ENCODE peak calls at places on chromosomes 12 and 14, in ten cellular contexts. T is GM23338, H is HFF-Myc, C is fibroblast of mammary gland, M is NB4, W is psoas muscle, E is IMR-90, J is choroid plexus epithelial cell, O is endodermal cell, Q is DND-41. V is an unnamed sample.

GRCh38 chr12:24268663-24269186 is 319.3 kb upstream of the SOX5 start:
- DNase-seq in J (no peak), C (no peak), M (no peak), T (no peak), O (no peak), W (no peak), H (no peak), Q (no peak), E (no peak), V (no peak)

GRCh38 chr12:75709474-75709873 is 198.1 kb upstream of the KRR1 start:
- DNase-seq in C (no peak), H (no peak), W (no peak), T (no peak), M (no peak), J (no peak), Q (no peak), O (no peak), E (no peak), V (no peak)

GRCh38 chr14:100103261-100104005 is 38.2 kb downstream of the EVL start:
- DNase-seq in J (peak), O (no peak), E (peak), H (no peak), W (no peak), Q (no peak), M (no peak), C (peak), T (no peak), V (no peak)

GRCh38 chr12:4148418-4149056 is 125.0 kb upstream of the CCND2 start:
- DNase-seq in M (no peak), E (no peak), J (no peak), O (peak), C (no peak), W (peak), Q (peak), T (no peak), H (no peak), V (no peak)

GRCh38 chr14:35221462-35221861 is 70.7 kb upstream of the PSMA6 start:
- DNase-seq in W (no peak), J (peak), H (no peak), C (peak), O (no peak), T (no peak), E (peak), M (no peak), Q (no peak), V (no peak)

GRCh38 chr12:68844788-68845695 is 37.1 kb downstream of the MDM2 start:
- DNase-seq in T (no peak), E (no peak), J (no peak), W (no peak), H (no peak), O (no peak), M (no peak), C (no peak), Q (no peak), V (no peak)

GRCh38 chr12:50224026-50224692 is 57.0 kb upstream of the CERS5 start:
- DNase-seq in O (peak), H (no peak), Q (no peak), T (peak), M (peak), W (no peak), J (no peak), E (peak), C (no peak), V (no peak)

GRCh38 chr12:114668151-114668891 is 15.7 kb downstream of the TBX3 start:
- DNase-seq in M (peak), E (peak), J (peak), T (peak), C (peak), O (peak), Q (no peak), H (no peak), W (peak), V (no peak)

GRCh38 chr12:76080017-76080728 is 4.3 kb downstream of the NAP1L1 start:
- DNase-seq in M (no peak), T (no peak), Q (no peak), J (no peak), O (no peak), C (no peak), H (no peak), W (no peak), E (peak), V (no peak)

GRCh38 chr12:59444932-59445331 is 150.9 kb upstream of the SLC16A7 start:
- DNase-seq in Q (no peak), C (peak), W (no peak), E (peak), M (peak), J (peak), H (no peak), O (peak), T (no peak), V (no peak)

GRCh38 chr12:90510948-90511347 is 444.0 kb downstream of the CCER1 start:
- DNase-seq in J (peak), W (no peak), M (no peak), E (peak), H (no peak), C (peak), Q (no peak), O (no peak), T (no peak), V (no peak)

GRCh38 chr12:110853856-110854255 is 7.1 kb downstream of the CCDC63 start:
- DNase-seq in C (no peak), M (no peak), Q (no peak), T (peak), E (no peak), O (peak), H (no peak), J (peak), W (no peak), V (no peak)

GRCh38 chr12:42282301-42282700 is 43.6 kb downstream of the ZCRB1 start:
- DNase-seq in H (no peak), O (no peak), C (no peak), Q (no peak), J (no peak), W (no peak), M (no peak), T (no peak), E (no peak), V (no peak)

GRCh38 chr12:75289678-75290200 is 40.4 kb downstream of the CAPS2 start:
- DNase-seq in J (peak), E (peak), W (no peak), M (peak), C (peak), H (no peak), Q (no peak), T (no peak), O (no peak), V (no peak)

GRCh38 chr12:115632323-115632722 is 645.2 kb downstream of the MED13L start:
- DNase-seq in Q (no peak), J (peak), H (no peak), O (no peak), M (no peak), C (peak), W (no peak), E (peak), T (peak), V (no peak)

GRCh38 chr14:84247693-84248092 is 1282.3 kb upstream of the FLRT2 start:
- DNase-seq in C (no peak), T (no peak), E (no peak), Q (no peak), H (no peak), W (no peak), M (no peak), O (no peak), J (no peak), V (no peak)

GRCh38 chr12:25533150-25533549 is 19.9 kb downstream of the LMNTD1 start:
- DNase-seq in E (no peak), T (no peak), W (no peak), O (no peak), M (no peak), C (no peak), H (no peak), J (no peak), Q (no peak), V (no peak)

GRCh38 chr12:113899844-113900471 is 66.2 kb downstream of the RBM19 start:
- DNase-seq in M (no peak), T (peak), W (no peak), Q (no peak), E (no peak), C (no peak), O (peak), H (no peak), J (no peak), V (no peak)

GRCh38 chr12:52990206-52990605 is 16.1 kb upstream of the EIF4B start:
- DNase-seq in H (no peak), J (no peak), Q (no peak), E (peak), W (no peak), T (no peak), C (peak), M (no peak), O (no peak), V (no peak)

GRCh38 chr12:57133013-57133569 is 4.8 kb downstream of the LRP1 start:
- DNase-seq in H (no peak), W (no peak), J (peak), T (peak), Q (no peak), M (no peak), O (peak), C (peak), E (peak), V (no peak)

GRCh38 chr12:26268841-26269553 is 73.6 kb downstream of the SSPN start:
- DNase-seq in M (no peak), Q (no peak), T (no peak), H (peak), W (no peak), O (no peak), C (peak), E (peak), J (no peak), V (no peak)

GRCh38 chr14:55297611-55298323 is 26.5 kb downstream of the FBXO34 start:
- DNase-seq in J (no peak), T (peak), W (no peak), H (no peak), O (no peak), M (no peak), C (no peak), E (no peak), Q (no peak), V (no peak)

GRCh38 chr14:94559638-94560290 is 1.5 kb upstream of the SERPINA4 start:
- DNase-seq in T (no peak), C (no peak), W (peak), O (no peak), Q (no peak), M (no peak), E (no peak), H (no peak), J (no peak), V (no peak)

GRCh38 chr14:64507376-64508156 is 3.0 kb downstream of the ZBTB1 start:
- DNase-seq in M (no peak), T (no peak), J (peak), O (no peak), Q (no peak), H (no peak), W (no peak), E (peak), C (peak), V (no peak)

DNA sequence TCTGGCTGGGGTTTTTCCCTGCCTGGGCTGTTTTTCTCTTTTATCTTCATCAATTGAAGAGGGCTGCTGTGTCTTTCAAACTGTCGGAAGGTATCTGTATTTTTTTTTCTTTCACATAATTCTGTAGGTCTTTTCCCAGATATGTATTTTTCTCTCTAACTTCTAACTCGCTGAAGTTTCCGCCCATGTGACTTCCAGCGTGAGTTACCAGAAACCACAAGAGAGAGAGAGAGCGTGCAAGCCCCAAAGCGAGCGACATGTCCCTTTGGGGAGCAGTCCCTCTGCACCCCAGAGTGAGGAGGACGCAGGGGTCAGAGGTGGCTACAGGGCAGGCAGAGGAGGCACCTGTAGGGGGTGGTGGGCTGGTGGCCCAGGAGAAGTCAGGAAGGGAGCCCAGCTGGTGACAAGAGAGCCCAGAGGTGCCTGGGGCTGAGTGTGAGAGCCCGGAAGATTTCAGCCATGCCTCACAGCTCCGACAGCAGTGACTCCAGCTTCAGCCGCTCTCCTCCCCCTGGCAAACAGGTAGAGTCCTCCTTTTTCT is at the start of gene BATF:
- DNase-seq in H (no peak), Q (peak), M (peak), T (no peak), W (no peak), E (no peak), C (no peak), J (no peak), O (no peak), V (no peak)
- H3K4me3 ChIP-seq in H (no peak), Q (peak), M (peak), T (no peak), W (peak), E (no peak), C (no peak), J (no peak), O (no peak), V (no peak)

GRCh38 chr14:49303952-49304516 is 282.1 kb downstream of the RPS29 start:
- DNase-seq in J (peak), H (no peak), Q (peak), E (peak), W (no peak), M (peak), O (peak), C (peak), T (peak), V (no peak)

GRCh38 chr14:49310298-49310697 is 275.9 kb downstream of the RPS29 start:
- DNase-seq in W (no peak), C (no peak), O (peak), H (no peak), E (no peak), T (peak), J (no peak), Q (no peak), M (no peak), V (no peak)

DNA sequence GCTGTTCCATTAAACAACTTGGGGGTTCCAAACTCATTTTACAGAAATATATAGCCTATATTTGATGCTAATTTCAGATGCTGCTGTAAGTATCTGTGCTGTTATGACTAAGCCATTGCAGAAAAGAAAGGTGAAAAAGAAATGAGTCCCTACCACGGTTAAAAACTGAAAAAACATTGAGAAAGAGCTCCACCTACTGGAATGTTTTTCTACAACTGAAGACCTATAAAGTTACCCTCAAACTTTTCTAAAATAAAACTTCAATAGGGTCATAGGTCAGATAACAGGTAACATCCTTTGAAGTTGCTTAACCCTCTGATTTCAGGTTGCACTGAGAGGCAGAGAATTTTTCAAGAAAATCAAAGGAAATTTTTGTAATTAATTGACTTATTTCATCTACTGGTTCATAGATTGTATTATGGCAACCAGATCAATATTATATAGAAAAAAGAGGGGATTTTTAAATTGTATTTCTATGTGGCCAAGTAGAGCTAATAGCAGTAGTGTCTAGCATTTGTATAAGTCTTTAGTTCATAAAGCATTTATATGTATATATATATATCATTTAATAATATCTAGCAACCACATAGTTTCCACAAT is 279.9 kb downstream of the RPS29 start:
- DNase-seq in T (peak), W (no peak), E (peak), M (peak), J (peak), O (no peak), Q (no peak), H (no peak), C (peak), V (no peak)
- TF ChIP-seq CTCF in T (peak), W (peak), E (peak), M (peak), J (peak), O (peak), Q (peak), H (no peak), C (peak), V (no peak)

GRCh38 chr12:563250-563781 is 99.9 kb downstream of the NINJ2 start:
- DNase-seq in C (no peak), J (peak), W (no peak), H (no peak), E (no peak), T (no peak), M (peak), O (no peak), Q (peak), V (no peak)
- H3K4me3 ChIP-seq in C (no peak), J (no peak), W (no peak), H (no peak), E (no peak), T (no peak), M (peak), O (no peak), Q (peak), V (no peak)

GRCh38 chr14:36524874-36525745 is 5.1 kb upstream of the NKX2-1 start:
- DNase-seq in J (no peak), M (peak), C (peak), H (no peak), W (no peak), O (peak), Q (no peak), E (no peak), T (peak), V (no peak)
- TF ChIP-seq CTCF in J (peak), M (peak), C (peak), H (peak), W (peak), O (peak), Q (no peak), E (peak), T (peak), V (peak)

GRCh38 chr12:94769040-94769420 is 118.7 kb upstream of the TMCC3 start:
- DNase-seq in T (no peak), Q (no peak), J (peak), O (no peak), C (no peak), E (no peak), W (no peak), M (peak), H (no peak), V (no peak)
- H3K4me3 ChIP-seq in T (no peak), Q (no peak), J (no peak), O (no peak), C (no peak), E (no peak), W (no peak), M (peak), H (no peak), V (no peak)

DNA sequence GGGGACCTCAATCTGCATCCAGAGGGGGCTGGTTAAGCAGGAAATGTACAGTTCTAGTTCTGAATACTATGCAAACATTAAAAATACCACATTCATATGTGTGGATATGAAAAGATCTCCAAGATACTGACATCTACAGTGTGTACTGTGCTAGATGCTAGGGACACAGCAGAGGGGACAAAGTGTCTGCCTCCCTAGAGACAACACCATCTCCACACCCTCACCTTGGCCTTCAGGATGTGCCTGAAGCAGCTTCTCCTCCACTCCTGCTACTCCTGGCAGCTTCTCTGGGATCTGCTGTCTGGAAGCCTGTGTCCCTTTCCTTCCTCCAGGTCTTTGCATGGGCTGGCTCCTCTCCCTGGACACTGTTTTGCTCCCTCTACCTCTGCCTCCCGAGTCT is 10.7 kb upstream of the SRSF9 start:
- DNase-seq in Q (no peak), E (no peak), W (no peak), J (no peak), T (no peak), H (no peak), O (no peak), M (no peak), C (no peak), V (no peak)
- TF ChIP-seq CTCF in Q (no peak), E (no peak), W (no peak), J (no peak), T (no peak), H (no peak), O (no peak), M (no peak), C (no peak), V (no peak)

GRCh38 chr14:59166258-59166657 is 22.2 kb upstream of the DAAM1 start:
- DNase-seq in T (no peak), M (no peak), O (no peak), C (no peak), W (no peak), Q (no peak), E (no peak), J (no peak), H (no peak), V (no peak)

GRCh38 chr14:59155886-59156285 is 32.6 kb upstream of the DAAM1 start:
- DNase-seq in M (no peak), H (no peak), Q (no peak), E (peak), W (no peak), T (peak), O (no peak), C (no peak), J (peak), V (no peak)

GRCh38 chr14:59160492-59160891 is 28.0 kb upstream of the DAAM1 start:
- DNase-seq in J (peak), M (no peak), T (no peak), E (no peak), C (no peak), W (no peak), Q (no peak), H (no peak), O (no peak), V (no peak)

GRCh38 chr14:59159169-59159568 is 29.3 kb upstream of the DAAM1 start:
- DNase-seq in H (no peak), J (peak), Q (no peak), O (no peak), T (no peak), E (peak), C (no peak), M (no peak), W (no peak), V (no peak)

GRCh38 chr14:59161571-59162175 is 26.8 kb upstream of the DAAM1 start:
- DNase-seq in W (no peak), E (peak), O (no peak), Q (no peak), J (peak), C (peak), T (peak), H (no peak), M (peak), V (peak)
- H3K4me3 ChIP-seq in W (no peak), E (peak), O (no peak), Q (no peak), J (peak), C (no peak), T (no peak), H (no peak), M (no peak), V (no peak)

DNA sequence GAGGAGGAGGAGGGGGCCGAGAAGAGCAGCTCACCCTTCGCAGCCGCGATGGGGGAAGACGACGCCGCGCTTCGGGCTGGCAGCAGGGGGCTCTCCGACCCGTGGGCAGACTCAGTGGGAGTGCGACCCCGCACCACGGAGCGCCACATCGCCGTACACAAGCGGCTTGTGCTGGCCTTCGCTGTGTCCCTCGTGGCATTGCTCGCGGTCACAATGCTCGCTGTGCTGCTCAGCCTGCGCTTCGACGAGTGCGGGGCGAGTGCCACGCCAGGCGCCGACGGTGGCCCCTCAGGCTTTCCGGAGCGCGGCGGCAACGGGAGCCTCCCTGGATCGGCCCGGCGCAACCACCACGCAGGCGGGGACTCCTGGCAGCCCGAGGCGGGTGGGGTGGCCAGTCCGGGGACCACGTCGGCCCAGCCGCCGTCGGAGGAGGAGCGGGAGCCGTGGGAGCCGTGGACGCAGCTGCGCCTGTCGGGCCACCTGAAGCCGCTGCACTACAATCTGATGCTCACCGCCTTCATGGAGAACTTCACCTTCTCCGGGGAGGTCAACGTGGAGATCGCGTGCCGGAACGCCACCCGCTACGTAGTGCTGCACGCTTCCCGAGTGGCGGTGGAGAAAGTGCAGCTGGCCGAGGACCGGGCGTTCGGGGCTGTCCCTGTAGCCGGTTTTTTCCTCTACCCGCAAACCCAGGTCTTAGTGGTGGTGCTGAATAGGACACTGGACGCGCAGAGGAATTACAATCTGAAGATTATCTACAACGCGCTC is 745 bp downstream of the TRHDE start:
- DNase-seq in O (peak), J (peak), E (peak), W (no peak), H (no peak), C (no peak), T (peak), Q (no peak), M (no peak), V (no peak)
- TF ChIP-seq CTCF in O (no peak), J (peak), E (peak), W (no peak), H (no peak), C (no peak), T (peak), Q (no peak), M (no peak), V (peak)

GRCh38 chr14:73784988-73785313 is 66.7 kb upstream of the PTGR2 start:
- DNase-seq in O (no peak), E (no peak), J (no peak), W (no peak), M (no peak), Q (no peak), C (no peak), T (no peak), H (no peak), V (no peak)
- H3K4me3 ChIP-seq in O (peak), E (peak), J (peak), W (peak), M (peak), Q (no peak), C (peak), T (peak), H (peak), V (peak)

V was measured in AG04449.